ENCODE peak calls at places on chromosomes 13 and 19, in four cellular contexts. U is immature natural killer cell; B is stimulated activated CD8-positive, alpha-beta memory T cell treated with anti-CD3 and anti-CD28 coated beads, Interleukin-2, amount 100 ng/mL, for 48 hours; I is AG04449. X is an unnamed sample.
A peak's percentile ranks its signal among the peaks of the same experiment; 100 is the strongest.

GRCh38 chr13:49057176-49057575 is 81.5 kb downstream of the FNDC3A start:
- DNase-seq in U (no peak), B (no peak), I (no peak), X (no peak)

GRCh38 chr13:52004508-52005183 is 6.6 kb downstream of the ATP7B start:
- DNase-seq in U (no peak), B (no peak), I (no peak), X (peak; percentile 25)

GRCh38 chr19:41323023-41323422 is 13.1 kb downstream of the CCDC97 start:
- DNase-seq in U (no peak), B (no peak), I (no peak), X (no peak)

GRCh38 chr19:41327499-41328156 is 17.7 kb downstream of the CCDC97 start:
- DNase-seq in U (peak; percentile 98), B (peak; percentile 83), I (no peak), X (peak; percentile 91)

GRCh38 chr13:114161028-114161556 is 18.0 kb upstream of the CFAP97D2 start:
- DNase-seq in U (no peak), B (no peak), I (no peak), X (no peak)

GRCh38 chr13:92716749-92717148 is 509.9 kb upstream of the GPC6 start:
- DNase-seq in U (no peak), B (no peak), I (no peak), X (no peak)

GRCh38 chr19:12331211-12331941 is 2.1 kb downstream of the ZNF563 start:
- DNase-seq in U (no peak), B (peak; percentile 77), I (no peak), X (no peak)

GRCh38 chr19:53942001-53942786 is 20.5 kb upstream of the CACNG8 start:
- DNase-seq in U (no peak), B (peak; percentile 11), I (no peak), X (no peak)

GRCh38 chr13:32837973-32838940 is 178.0 kb upstream of the KL start:
- DNase-seq in U (no peak), B (no peak), I (no peak), X (no peak)

GRCh38 chr13:110126391-110126961 is 180.5 kb downstream of the COL4A1 start:
- DNase-seq in U (no peak), B (no peak), I (peak; percentile 93), X (peak; percentile 59)

GRCh38 chr19:48469056-48469881 is at the start of gene CYTH2:
- DNase-seq in U (peak; percentile 100), B (peak; percentile 99), I (peak; percentile 100), X (peak; percentile 100)

GRCh38 chr19:30338066-30338465 is 34.1 kb upstream of the ZNF536 start:
- DNase-seq in U (no peak), B (no peak), I (no peak), X (no peak)

GRCh38 chr13:48942131-48942530 is 33.6 kb upstream of the FNDC3A start:
- DNase-seq in U (no peak), B (no peak), I (no peak), X (no peak)

GRCh38 chr19:5250127-5250659 is 90.4 kb downstream of the PTPRS start:
- DNase-seq in U (no peak), B (no peak), I (no peak), X (no peak)

GRCh38 chr19:31002852-31003251 is 346.4 kb downstream of the TSHZ3 start:
- DNase-seq in U (no peak), B (no peak), I (no peak), X (no peak)

GRCh38 chr19:22326219-22326618 is 40.0 kb downstream of the ZNF729 start:
- DNase-seq in U (no peak), B (no peak), I (no peak), X (no peak)

GRCh38 chr19:10593148-10593547 is 6.0 kb upstream of the AP1M2 start:
- DNase-seq in U (no peak), B (no peak), I (no peak), X (no peak)

GRCh38 chr19:17616961-17617806 is 61.7 kb downstream of the COLGALT1 start:
- DNase-seq in U (no peak), B (no peak), I (no peak), X (peak; percentile 47)

GRCh38 chr13:85333511-85333910 is 465.7 kb downstream of the SLITRK6 start:
- DNase-seq in U (no peak), B (no peak), I (no peak), X (no peak)

GRCh38 chr19:54017266-54017665 is 25.8 kb downstream of the CACNG6 start:
- DNase-seq in U (no peak), B (no peak), I (no peak), X (no peak)

GRCh38 chr19:18300930-18301717 is 19.7 kb upstream of the JUND start:
- DNase-seq in U (no peak), B (no peak), I (no peak), X (no peak)

GRCh38 chr13:110922506-110922905 is 7.6 kb upstream of the ANKRD10 start:
- DNase-seq in U (no peak), B (no peak), I (no peak), X (no peak)

GRCh38 chr13:101258071-101258470 is 158.2 kb downstream of the NALCN start:
- DNase-seq in U (no peak), B (peak; percentile 57), I (peak; percentile 77), X (peak; percentile 95)

GRCh38 chr19:43533546-43534304 is 737 bp downstream of the ZNF575 start:
- DNase-seq in U (peak; percentile 92), B (peak; percentile 97), I (peak; percentile 95), X (peak; percentile 97)

GRCh38 chr19:29946645-29947044 is 4.6 kb downstream of the URI1 start:
- DNase-seq in U (no peak), B (no peak), I (no peak), X (no peak)

X was measured in NB4.